ENCODE peak calls at places on chromosomes 1 and 21, in seven cellular contexts. M, I, E, A, K, T and C are unnamed samples.

GRCh38 chr1:37267111-37267835 is 207.1 kb upstream of the ZC3H12A start:
- DNase-seq in M (no peak), I (no peak), E (no peak), A (no peak), K (no peak), T (no peak), C (no peak)

GRCh38 chr1:192418886-192419285 is 102.1 kb downstream of the RGS21 start:
- DNase-seq in M (no peak), I (no peak), E (no peak), A (no peak), K (no peak), T (no peak), C (no peak)

GRCh38 chr1:210715072-210715471 is 386.4 kb downstream of the HHAT start:
- DNase-seq in M (no peak), I (peak; percentile 33), E (no peak), A (no peak), K (no peak), T (no peak), C (no peak)

GRCh38 chr1:204079608-204079999 is 6.7 kb downstream of the SOX13 start:
- DNase-seq in M (no peak), I (no peak), E (no peak), A (no peak), K (no peak), T (no peak), C (no peak)

GRCh38 chr1:193183019-193183643 is 3.3 kb downstream of the B3GALT2 start:
- DNase-seq in M (no peak), I (peak; percentile 39), E (peak; percentile 78), A (no peak), K (no peak), T (no peak), C (no peak)

GRCh38 chr21:44712203-44713028 is 1.0 kb upstream of the TSPEAR start:
- DNase-seq in M (no peak), I (no peak), E (no peak), A (no peak), K (no peak), T (no peak), C (no peak)

GRCh38 chr1:101357444-101357986 is 120.7 kb downstream of the S1PR1 start:
- DNase-seq in M (peak; percentile 61), I (peak; percentile 54), E (peak; percentile 88), A (peak; percentile 24), K (peak; percentile 45), T (peak; percentile 60), C (peak; percentile 78)

GRCh38 chr1:54813479-54814147 is 12.5 kb upstream of the TTC22 start:
- DNase-seq in M (no peak), I (no peak), E (no peak), A (no peak), K (no peak), T (no peak), C (no peak)

GRCh38 chr1:60857851-60858250 is 224.5 kb upstream of the NFIA start:
- DNase-seq in M (no peak), I (no peak), E (no peak), A (no peak), K (no peak), T (no peak), C (no peak)

GRCh38 chr1:94701796-94702439 is 118.2 kb upstream of the SLC44A3 start:
- DNase-seq in M (no peak), I (no peak), E (no peak), A (no peak), K (no peak), T (no peak), C (no peak)

GRCh38 chr1:42776499-42776898 is 8.3 kb upstream of the TMEM269 start:
- DNase-seq in M (no peak), I (no peak), E (no peak), A (no peak), K (no peak), T (no peak), C (no peak)

GRCh38 chr21:27831821-27832569 is 865.1 kb upstream of the ADAMTS5 start:
- DNase-seq in M (no peak), I (peak; percentile 14), E (peak; percentile 16), A (no peak), K (no peak), T (no peak), C (no peak)

GRCh38 chr1:155940531-155940992 is 876 bp upstream of the RXFP4 start:
- DNase-seq in M (no peak), I (peak; percentile 45), E (peak; percentile 73), A (no peak), K (no peak), T (no peak), C (peak; percentile 49)

GRCh38 chr1:163614346-163614745 is 292.6 kb downstream of the NUF2 start:
- DNase-seq in M (no peak), I (no peak), E (no peak), A (no peak), K (no peak), T (no peak), C (no peak)

GRCh38 chr1:24888061-24888970 is 41.8 kb downstream of the RUNX3 start:
- DNase-seq in M (no peak), I (no peak), E (no peak), A (no peak), K (no peak), T (no peak), C (no peak)

GRCh38 chr1:68230901-68231626 is 1.3 kb downstream of the WLS start:
- DNase-seq in M (no peak), I (no peak), E (peak; percentile 18), A (no peak), K (peak; percentile 20), T (no peak), C (peak; percentile 30)

GRCh38 chr1:146029097-146029496 is 7.6 kb upstream of the HJV start:
- DNase-seq in M (no peak), I (no peak), E (no peak), A (no peak), K (no peak), T (no peak), C (no peak)

GRCh38 chr1:11338351-11338809 is 65.4 kb downstream of the UBIAD1 start:
- DNase-seq in M (no peak), I (no peak), E (no peak), A (no peak), K (no peak), T (no peak), C (no peak)